ENCODE peak calls at places on chromosomes 4 and X, in four cellular contexts. U is NCI-H1436; J is T-cell; Y is stimulated activated CD4-positive, alpha-beta T cell treated with anti-CD3 and anti-CD28 coated beads, TNF-alpha, amount 100 ng/mL, for 4 hours. B is an unnamed sample.

GRCh38 chr4:7784131-7784870 is 155.4 kb downstream of the AFAP1 start:
- DNase-seq in Y (no peak), J (no peak), U (no peak), B (no peak)

GRCh38 chrX:149512225-149512885 is 7.2 kb upstream of the IDS start:
- DNase-seq in Y (no peak), J (peak; percentile 56), U (peak; percentile 50), B (peak; percentile 29)

GRCh38 chrX:132023896-132024386 is 839 bp downstream of the STK26 start:
- DNase-seq in U (no peak), Y (peak; percentile 11), J (peak; percentile 42), B (peak; percentile 28)

GRCh38 chr4:176137626-176138025 is 57.8 kb downstream of the SPATA4 start:
- DNase-seq in Y (no peak), J (no peak), U (no peak), B (no peak)

GRCh38 chr4:119244344-119244743 is 31.8 kb downstream of the USP53 start:
- DNase-seq in J (no peak), U (no peak), Y (no peak), B (no peak)

GRCh38 chrX:115561605-115562491 is 874 bp downstream of the PLS3 start:
- DNase-seq in J (no peak), Y (no peak), U (peak; percentile 41), B (no peak)

GRCh38 chr4:24922416-24922815 is 9.6 kb upstream of the CCDC149 start:
- DNase-seq in J (no peak), Y (no peak), U (no peak), B (no peak)

GRCh38 chr4:23945521-23946017 is 55.7 kb upstream of the PPARGC1A start:
- DNase-seq in Y (no peak), U (no peak), J (no peak), B (no peak)

GRCh38 chr4:41538017-41538733 is at the start of gene LIMCH1:
- DNase-seq in U (no peak), Y (no peak), J (no peak), B (no peak)

GRCh38 chrX:103640401-103641155 is 11.8 kb downstream of the TCEAL1 start:
- DNase-seq in Y (no peak), J (no peak), U (no peak), B (no peak)

GRCh38 chrX:10190367-10190766 is 33.6 kb downstream of the CLCN4 start:
- DNase-seq in Y (no peak), U (peak; percentile 53), J (no peak), B (no peak)

GRCh38 chr4:76882630-76883029 is 15.3 kb downstream of the SOWAHB start:
- DNase-seq in J (no peak), U (no peak), Y (no peak), B (no peak)

GRCh38 chr4:158624889-158625478 is 46.7 kb downstream of the C4orf46 start:
- DNase-seq in U (peak; percentile 36), Y (no peak), J (no peak), B (no peak)

GRCh38 chr4:141248029-141248428 is 27.3 kb downstream of the ZNF330 start:
- DNase-seq in U (no peak), J (no peak), Y (no peak), B (no peak)

GRCh38 chr4:77538144-77538543 is 67.5 kb upstream of the CXCL13 start:
- DNase-seq in U (no peak), J (no peak), Y (no peak), B (no peak)

GRCh38 chrX:124023838-124024238 is 62.3 kb downstream of the STAG2 start:
- DNase-seq in U (no peak), J (no peak), Y (no peak), B (no peak)

GRCh38 chr4:70873216-70873615 is 29.0 kb upstream of the MOB1B start:
- DNase-seq in J (no peak), Y (no peak), U (no peak), B (no peak)

GRCh38 chr4:95867919-95868318 is 28.0 kb downstream of the PDHA2 start:
- DNase-seq in J (no peak), Y (no peak), U (peak; percentile 2), B (no peak)

GRCh38 chr4:167222098-167222497 is 12.2 kb downstream of the SPOCK3 start:
- DNase-seq in J (no peak), U (no peak), Y (no peak), B (no peak)

GRCh38 chrX:1596676-1597344 is 5.4 kb downstream of the AKAP17A start:
- DNase-seq in J (no peak), U (no peak), Y (no peak), B (no peak)

GRCh38 chr4:41935652-41936021 is 408 bp downstream of the TMEM33 start:
- DNase-seq in J (no peak), Y (peak; percentile 9), U (no peak), B (no peak)

B was measured in activated T-helper 9 cell treated with anti-CD3 and anti-CD28 coated beads, Interleukin-2, amount 50 U/mL, for 16 hours.